ENCODE peak calls at places on chromosomes 2 and 18, in seven cellular contexts. E is psoas muscle, Y is PC-3, U is fibroblast of lung, S is ovary, X is right atrium auricular region, A is sigmoid colon. R is an unnamed sample.
A peak's percentile ranks its signal among the peaks of the same experiment; 100 is the strongest.

GRCh38 chr2:239312741-239313246 is 88.0 kb downstream of the HDAC4 start:
- DNase-seq in E (peak; percentile 79), Y (no peak), U (no peak), S (peak; percentile 50), X (peak; percentile 58), A (peak; percentile 85), R (no peak)

GRCh38 chr2:227812001-227812400 is 1.6 kb upstream of the CCL20 start:
- DNase-seq in E (no peak), Y (no peak), U (peak; percentile 31), S (no peak), X (no peak), A (no peak), R (no peak)

GRCh38 chr2:227293531-227293930 is 31.5 kb upstream of the MFF start:
- DNase-seq in E (no peak), Y (no peak), U (no peak), S (no peak), X (no peak), A (no peak), R (no peak)

GRCh38 chr2:234422895-234423505 is 73.9 kb downstream of the ARL4C start:
- DNase-seq in E (no peak), Y (no peak), U (no peak), S (no peak), X (no peak), A (no peak), R (no peak)

GRCh38 chr2:10471046-10471571 is 23.0 kb upstream of the ODC1 start:
- DNase-seq in E (no peak), Y (no peak), U (no peak), S (no peak), X (no peak), A (peak; percentile 22), R (no peak)

GRCh38 chr2:175180701-175181103 is 808 bp downstream of the ATP5MC3 start:
- DNase-seq in E (peak; percentile 56), Y (peak; percentile 28), U (peak; percentile 53), S (peak; percentile 25), X (no peak), A (peak; percentile 67), R (no peak)

GRCh38 chr2:147525724-147526489 is 318.9 kb upstream of the ACVR2A start:
- DNase-seq in E (no peak), Y (peak; percentile 46), U (peak; percentile 14), S (no peak), X (no peak), A (no peak), R (peak; percentile 53)

GRCh38 chr2:96399342-96400048 is 63.9 kb downstream of the NCAPH start:
- DNase-seq in E (no peak), Y (no peak), U (no peak), S (no peak), X (peak; percentile 28), A (no peak), R (no peak)

GRCh38 chr2:119227346-119227745 is 3.7 kb downstream of the STEAP3 start:
- DNase-seq in E (no peak), Y (no peak), U (no peak), S (no peak), X (no peak), A (no peak), R (no peak)

GRCh38 chr18:8901019-8901418 is 195.7 kb downstream of the MTCL1 start:
- DNase-seq in E (no peak), Y (peak; percentile 17), U (no peak), S (no peak), X (no peak), A (no peak), R (no peak)

GRCh38 chr2:23107341-23107941 is 277.5 kb upstream of the KLHL29 start:
- DNase-seq in E (no peak), Y (no peak), U (no peak), S (no peak), X (no peak), A (no peak), R (no peak)

GRCh38 chr2:29097569-29097968 is 17.6 kb upstream of the CLIP4 start:
- DNase-seq in E (no peak), Y (no peak), U (no peak), S (no peak), X (no peak), A (no peak), R (no peak)

GRCh38 chr2:29096969-29097368 is 18.2 kb upstream of the CLIP4 start:
- DNase-seq in E (no peak), Y (no peak), U (no peak), S (no peak), X (no peak), A (no peak), R (no peak)

GRCh38 chr2:29104589-29105164 is 10.5 kb upstream of the CLIP4 start:
- DNase-seq in E (no peak), Y (no peak), U (no peak), S (no peak), X (no peak), A (no peak), R (no peak)

GRCh38 chr2:29105375-29105774 is 9.8 kb upstream of the CLIP4 start:
- DNase-seq in E (no peak), Y (no peak), U (no peak), S (no peak), X (no peak), A (no peak), R (no peak)

GRCh38 chr2:29100564-29100963 is 14.7 kb upstream of the CLIP4 start:
- DNase-seq in E (no peak), Y (no peak), U (no peak), S (no peak), X (no peak), A (no peak), R (no peak)
- TF ChIP-seq CTCF in E (no peak), Y (no peak), U (no peak), S (no peak), X (no peak), A (no peak), R (no peak)

GRCh38 chr2:230779141-230779523 is 66.5 kb downstream of the CAB39 start:
- DNase-seq in E (no peak), Y (no peak), U (no peak), S (no peak), X (no peak), A (no peak), R (no peak)
- H3K4me1 ChIP-seq in E (peaks cover 87% of the 10 kb centered on the region), Y (peaks cover 64% of the 10 kb centered on the region), U (peaks cover 11% of the 10 kb centered on the region), S (peaks cover 10% of the 10 kb centered on the region), X (peaks cover 70% of the 10 kb centered on the region), A (peaks cover 24% of the 10 kb centered on the region), R (peaks cover 62% of the 10 kb centered on the region)

GRCh38 chr2:179234658-179235240 is 29.9 kb downstream of the SESTD1 start:
- DNase-seq in E (no peak), Y (peak; percentile 0), U (no peak), S (no peak), X (no peak), A (no peak), R (no peak)

GRCh38 chr2:179233626-179234430 is 30.8 kb downstream of the SESTD1 start:
- DNase-seq in E (no peak), Y (peak; percentile 1), U (no peak), S (no peak), X (no peak), A (no peak), R (no peak)

GRCh38 chr2:179237209-179237946 is 27.3 kb downstream of the SESTD1 start:
- DNase-seq in E (no peak), Y (peak; percentile 19), U (no peak), S (no peak), X (no peak), A (no peak), R (no peak)

GRCh38 chr2:179238027-179238426 is 26.6 kb downstream of the SESTD1 start:
- DNase-seq in E (no peak), Y (peak; percentile 31), U (no peak), S (no peak), X (no peak), A (no peak), R (no peak)

GRCh38 chr2:179235463-179236108 is 29.0 kb downstream of the SESTD1 start:
- DNase-seq in E (no peak), Y (peak; percentile 1), U (no peak), S (no peak), X (no peak), A (no peak), R (no peak)
- H3K27ac ChIP-seq in E (no peak overlapping the region), Y (no peak overlapping the region), U (no peak overlapping the region), S (no peak overlapping the region), X (no peak overlapping the region), A (no peak overlapping the region), R (no peak overlapping the region)

DNA sequence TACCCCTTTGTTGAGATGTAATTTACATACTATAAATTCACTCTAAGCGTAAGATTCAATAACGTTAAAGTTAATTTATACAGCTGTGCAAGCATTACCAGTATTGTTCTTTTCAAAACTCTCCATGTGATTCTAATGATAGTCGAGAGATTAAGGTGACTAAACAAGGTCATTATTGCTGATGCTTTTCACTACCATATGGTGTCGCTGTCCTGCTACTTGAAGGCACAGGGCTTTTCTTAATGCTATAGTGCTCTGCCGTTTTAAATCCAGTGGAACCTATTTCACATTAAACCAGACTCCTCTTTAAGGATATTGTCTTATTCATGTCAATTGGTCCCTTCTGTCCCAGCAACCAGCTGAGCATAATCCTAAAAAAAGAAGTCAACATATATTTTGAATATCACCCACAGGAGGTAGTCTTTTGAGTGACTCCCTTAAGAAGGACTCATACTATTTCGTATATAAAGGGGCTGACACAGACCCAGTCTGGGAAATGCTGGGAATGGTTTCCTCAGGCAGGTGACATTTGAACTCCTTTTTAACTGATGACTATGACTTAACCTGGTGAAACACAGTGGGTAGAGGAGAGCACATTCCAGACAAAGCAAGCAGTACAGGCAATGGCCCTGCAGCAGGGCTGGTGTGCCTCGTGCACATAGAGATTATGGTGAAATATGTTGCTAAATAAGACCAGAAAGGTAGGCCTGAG is 53.9 kb upstream of the CYTIP start:
- DNase-seq in E (no peak), Y (peak; percentile 57), U (peak; percentile 58), S (no peak), X (no peak), A (no peak), R (no peak)
- TF ChIP-seq CTCF in E (peak; percentile 62), Y (peak; percentile 87), U (peak; percentile 86), S (no peak), X (peak; percentile 23), A (peak; percentile 31), R (peak; percentile 83)

GRCh38 chr2:165401285-165401852 is 68.1 kb upstream of the CSRNP3 start:
- DNase-seq in E (no peak), Y (peak; percentile 92), U (peak; percentile 88), S (peak; percentile 30), X (no peak), A (no peak), R (peak; percentile 39)
- H3K4me1 ChIP-seq in E (no peaks in the 10 kb centered on the region), Y (peaks cover 23% of the 10 kb centered on the region), U (no peaks in the 10 kb centered on the region), S (no peaks in the 10 kb centered on the region), X (no peaks in the 10 kb centered on the region), A (peaks cover 8% of the 10 kb centered on the region), R (no peaks in the 10 kb centered on the region)

GRCh38 chr18:46946656-46947282 is 29.4 kb downstream of the KATNAL2 start:
- DNase-seq in E (peak; percentile 86), Y (no peak), U (peak; percentile 83), S (peak; percentile 52), X (peak; percentile 85), A (peak; percentile 81), R (peak; percentile 49)
- H3K27ac ChIP-seq in E (no peak overlapping the region), Y (no peak overlapping the region), U (no peak overlapping the region), S (no peak overlapping the region), X (no peak overlapping the region), A (no peak overlapping the region), R (no peak overlapping the region)

GRCh38 chr2:192049362-192049761 is 145.4 kb downstream of the TMEFF2 start:
- DNase-seq in E (no peak), Y (no peak), U (no peak), S (no peak), X (no peak), A (no peak), R (no peak)
- TF ChIP-seq CTCF in E (no peak), Y (no peak), U (no peak), S (no peak), X (no peak), A (no peak), R (no peak)

R was measured in foreskin keratinocyte.